ENCODE peak calls at places on chromosomes 7 and 10, in five cellular contexts. G, S, V, T and N are unnamed samples.

GRCh38 chr10:76492026-76492425 is 1060.6 kb downstream of the LRMDA start:
- DNase-seq in G (no peak), S (no peak), V (no peak), T (no peak), N (no peak)

GRCh38 chr7:148306759-148307158 is 283.8 kb upstream of the C7orf33 start:
- DNase-seq in G (no peak), S (no peak), V (no peak), T (no peak), N (no peak)

GRCh38 chr10:59720377-59720776 is 10.7 kb upstream of the SLC16A9 start:
- DNase-seq in G (no peak), S (no peak), V (no peak), T (no peak), N (no peak)

GRCh38 chr10:93495654-93496321 is 624 bp upstream of the CEP55 start:
- DNase-seq in G (peak), S (peak), V (peak), T (no peak), N (peak)

GRCh38 chr7:96397936-96398596 is 76.2 kb upstream of the SLC25A13 start:
- DNase-seq in G (no peak), S (no peak), V (no peak), T (no peak), N (no peak)

GRCh38 chr7:124702385-124702784 is 63.2 kb downstream of the GPR37 start:
- DNase-seq in G (no peak), S (no peak), V (no peak), T (no peak), N (no peak)

GRCh38 chr7:48011323-48011722 is 17.6 kb downstream of the SUN3 start:
- DNase-seq in G (no peak), S (no peak), V (no peak), T (no peak), N (no peak)

GRCh38 chr7:73735526-73735905 is 3.1 kb downstream of the ABHD11 start:
- DNase-seq in G (no peak), S (no peak), V (peak), T (no peak), N (no peak)

GRCh38 chr7:4204530-4205165 is 477.4 kb upstream of the FOXK1 start:
- DNase-seq in G (no peak), S (no peak), V (peak), T (no peak), N (no peak)

GRCh38 chr7:134083766-134084487 is 43.2 kb upstream of the LRGUK start:
- DNase-seq in G (no peak), S (no peak), V (no peak), T (no peak), N (peak)

GRCh38 chr7:134016223-134016941 is 110.8 kb upstream of the LRGUK start:
- DNase-seq in G (no peak), S (no peak), V (no peak), T (no peak), N (peak)

GRCh38 chr7:98282727-98283126 is 1.2 kb downstream of the BRI3 start:
- DNase-seq in G (no peak), S (no peak), V (no peak), T (no peak), N (no peak)

GRCh38 chr7:6505685-6506559 is 45.3 kb downstream of the GRID2IP start:
- DNase-seq in G (no peak), S (no peak), V (no peak), T (no peak), N (no peak)

GRCh38 chr7:55527314-55527713 is 45.0 kb downstream of the VOPP1 start:
- DNase-seq in G (no peak), S (no peak), V (no peak), T (no peak), N (no peak)

GRCh38 chr10:47063858-47064257 is 152.6 kb downstream of the PTPN20 start:
- DNase-seq in G (no peak), S (no peak), V (no peak), T (no peak), N (no peak)

GRCh38 chr10:13776861-13777301 is 190.1 kb downstream of the PRPF18 start:
- DNase-seq in G (no peak), S (no peak), V (no peak), T (no peak), N (no peak)

GRCh38 chr7:103075337-103075918 is 488 bp downstream of the ARMC10 start:
- DNase-seq in G (peak), S (peak), V (peak), T (peak), N (peak)
- TF ChIP-seq POLR2A in G (peak), S (no peak), V (no peak), T (no peak), N (no peak)

DNA sequence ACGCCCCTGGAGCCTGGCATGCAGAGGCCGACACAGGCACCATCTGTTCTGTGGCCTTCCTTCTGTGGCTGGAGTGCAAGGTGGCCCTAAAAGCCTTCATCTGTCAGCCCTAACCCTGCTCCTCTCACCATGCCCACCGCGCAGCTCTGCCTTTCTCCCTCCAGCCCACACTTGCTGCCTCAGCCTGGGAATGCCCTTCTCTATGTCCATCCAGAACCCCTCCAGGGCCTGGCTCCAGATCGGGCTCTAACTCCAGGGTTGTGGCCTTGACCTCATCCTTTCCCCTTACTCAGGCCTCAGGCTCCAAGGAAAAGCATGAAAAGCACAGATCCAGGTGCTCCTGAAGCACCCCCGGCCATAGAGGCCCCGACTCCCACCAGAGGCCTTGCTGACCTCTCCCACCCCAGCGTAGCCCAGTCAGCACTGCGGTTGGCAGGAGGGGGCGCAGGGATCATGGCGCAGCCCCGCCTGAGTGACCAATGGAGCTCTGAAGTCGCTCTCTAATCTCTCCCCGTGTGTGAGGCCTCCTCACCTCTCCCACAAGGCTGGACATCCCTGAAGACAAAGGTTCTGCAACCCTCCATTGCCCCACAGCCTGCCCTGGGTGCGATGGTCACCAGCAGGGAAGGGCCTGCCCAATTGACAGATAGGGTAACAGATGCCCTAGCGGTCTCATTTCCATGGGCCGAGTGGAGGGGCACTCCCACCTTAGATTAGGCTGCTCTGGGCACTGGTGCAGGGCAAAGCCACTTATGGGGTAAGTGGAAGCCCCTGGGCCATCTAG is 9.2 kb downstream of the ZCCHC24 start:
- DNase-seq in G (peak), S (no peak), V (peak), T (no peak), N (no peak)
- TF ChIP-seq POLR2A in G (no peak), S (no peak), V (no peak), T (no peak), N (no peak)

GRCh38 chr10:102856758-102857424 is 2.8 kb downstream of the BORCS7 start:
- DNase-seq in G (no peak), S (no peak), V (no peak), T (no peak), N (peak)

GRCh38 chr10:102850025-102850518 is 4.0 kb upstream of the BORCS7 start:
- DNase-seq in G (peak), S (no peak), V (no peak), T (no peak), N (no peak)

GRCh38 chr10:102859911-102860310 is 5.9 kb downstream of the BORCS7 start:
- DNase-seq in G (no peak), S (no peak), V (no peak), T (no peak), N (no peak)

GRCh38 chr10:102853944-102854694 is at the start of gene BORCS7:
- DNase-seq in G (peak), S (peak), V (peak), T (peak), N (peak)
- TF ChIP-seq POLR2A in G (peak), S (peak), V (peak), T (peak), N (peak)

DNA sequence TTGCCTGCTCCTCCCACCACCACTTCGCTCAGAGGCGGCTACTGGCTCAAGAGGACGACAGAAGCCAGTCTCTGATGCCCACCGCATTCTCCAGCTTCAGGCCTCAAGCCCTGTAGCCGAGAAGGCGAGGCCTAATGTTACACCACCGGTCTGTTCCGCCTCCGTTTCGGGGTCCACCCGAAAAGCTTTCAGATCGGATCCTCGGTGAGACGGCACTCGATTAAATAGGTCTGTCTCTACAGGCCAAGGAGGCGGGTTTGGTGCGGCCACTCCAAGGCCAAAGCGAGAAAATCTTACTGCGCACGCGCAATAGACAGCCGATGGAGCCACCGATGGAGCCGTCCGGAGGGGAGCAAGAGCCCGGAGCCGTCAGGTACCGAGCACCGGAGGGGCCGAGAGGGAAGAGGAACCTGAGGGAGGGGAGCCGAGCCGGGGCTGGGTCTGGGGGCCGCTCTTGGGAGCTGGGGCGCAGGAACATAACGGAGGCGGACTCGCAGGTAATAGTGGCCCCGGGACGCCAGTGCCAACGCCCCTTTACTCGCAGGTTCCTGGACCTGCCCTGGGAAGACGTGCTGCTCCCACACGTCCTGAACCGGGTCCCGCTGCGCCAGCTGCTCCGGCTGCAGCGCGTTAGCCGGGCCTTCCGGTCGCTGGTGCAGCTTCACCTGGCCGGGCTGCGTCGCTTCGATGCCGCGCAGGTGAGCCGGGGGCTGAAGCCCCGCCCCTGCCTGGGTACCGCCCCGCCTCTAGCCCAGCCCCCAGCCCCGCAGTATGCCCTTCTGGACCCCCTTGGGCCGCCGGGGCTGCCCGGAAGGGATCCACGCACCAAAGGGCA is at the start of gene FBXL15:
- DNase-seq in G (peak), S (peak), V (peak), T (peak), N (peak)
- TF ChIP-seq POLR2A in G (peak), S (peak), V (no peak), T (peak), N (peak)

GRCh38 chr10:99619090-99619800 is 994 bp downstream of the SLC25A28 start:
- DNase-seq in G (no peak), S (no peak), V (no peak), T (no peak), N (peak)

GRCh38 chr10:99621454-99622246 is 1.4 kb upstream of the SLC25A28 start:
- DNase-seq in G (no peak), S (no peak), V (peak), T (no peak), N (peak)

GRCh38 chr10:99619851-99620712 is at the start of gene SLC25A28:
- DNase-seq in G (peak), S (peak), V (peak), T (peak), N (peak)

GRCh38 chr10:99623919-99624318 is 3.7 kb upstream of the SLC25A28 start:
- DNase-seq in G (no peak), S (no peak), V (no peak), T (no peak), N (no peak)

DNA sequence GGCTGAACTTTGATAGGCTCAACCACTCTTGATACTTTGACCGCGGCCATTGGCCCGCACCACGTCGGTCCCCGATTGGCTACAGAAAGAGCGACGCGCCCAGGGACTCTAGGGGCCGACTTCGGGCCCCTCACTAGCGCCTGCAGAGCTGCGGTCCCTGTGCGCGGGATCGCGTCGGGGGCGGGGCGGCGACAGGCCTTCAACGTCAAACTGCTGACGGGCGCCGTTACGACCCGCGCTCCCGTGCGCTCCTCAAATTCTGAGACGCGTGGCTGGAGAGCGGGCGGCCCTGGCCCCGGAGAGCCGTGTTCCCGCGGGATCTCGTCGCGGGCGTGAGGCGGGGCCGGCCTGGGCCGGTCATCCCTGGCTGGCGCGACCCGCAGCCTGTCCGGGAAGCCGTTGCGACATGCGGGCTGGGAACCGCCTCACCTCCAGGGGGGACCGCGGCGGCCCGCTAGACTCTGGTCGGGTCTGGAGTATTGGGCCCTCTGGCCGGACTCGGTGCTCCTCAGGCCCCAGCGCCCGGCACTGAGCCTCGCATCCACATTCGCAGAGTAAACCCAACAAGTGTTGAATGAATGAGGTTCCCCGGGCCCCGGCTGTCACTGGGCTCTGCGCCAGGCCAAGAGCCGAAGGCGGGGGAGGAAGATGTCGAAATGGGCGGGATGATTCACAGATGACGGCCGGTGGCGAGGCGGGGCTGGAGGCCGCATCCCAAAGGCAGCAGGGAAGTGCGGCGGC is 644 bp upstream of the SLC25A28 start:
- DNase-seq in G (peak), S (peak), V (peak), T (peak), N (peak)
- TF ChIP-seq POLR2A in G (peak), S (peak), V (peak), T (peak), N (peak)